ENCODE peak calls at places on chromosomes 5 and 9, in eight cellular contexts. One of them, this sample, is unnamed.

GRCh38 chr5:138610468-138611294 is 35.5 kb upstream of the HSPA9 start:
- DNase-seq in nephron progenitor cell: peak; percentile 41
- DNase-seq in HTR-8/SVneo: no peak
- DNase-seq in AG04449: no peak
- DNase-seq in fibroblast of mammary gland: peak; percentile 24
- DNase-seq in transverse colon: no peak
- DNase-seq in CD8-positive, alpha-beta memory T cell: no peak
- DNase-seq in mucosa of descending colon: no peak
- DNase-seq in this sample: peak; percentile 49

GRCh38 chr5:23318166-23318565 is 189.2 kb upstream of the PRDM9 start:
- DNase-seq in nephron progenitor cell: no peak
- DNase-seq in HTR-8/SVneo: no peak
- DNase-seq in AG04449: no peak
- DNase-seq in mucosa of descending colon: no peak
- DNase-seq in fibroblast of mammary gland: no peak
- DNase-seq in CD8-positive, alpha-beta memory T cell: no peak
- DNase-seq in transverse colon: no peak
- DNase-seq in this sample: no peak

GRCh38 chr5:73901455-73901854 is 275.5 kb downstream of the ARHGEF28 start:
- DNase-seq in CD8-positive, alpha-beta memory T cell: no peak
- DNase-seq in AG04449: no peak
- DNase-seq in nephron progenitor cell: no peak
- DNase-seq in HTR-8/SVneo: no peak
- DNase-seq in mucosa of descending colon: peak; percentile 31
- DNase-seq in transverse colon: peak; percentile 25
- DNase-seq in fibroblast of mammary gland: no peak
- DNase-seq in this sample: peak; percentile 21

GRCh38 chr9:89564257-89564878 is 40.4 kb upstream of the GADD45G start:
- DNase-seq in nephron progenitor cell: no peak
- DNase-seq in fibroblast of mammary gland: no peak
- DNase-seq in AG04449: no peak
- DNase-seq in transverse colon: no peak
- DNase-seq in CD8-positive, alpha-beta memory T cell: no peak
- DNase-seq in HTR-8/SVneo: peak; percentile 9
- DNase-seq in mucosa of descending colon: no peak
- DNase-seq in this sample: peak; percentile 64

GRCh38 chr9:27671591-27671990 is 98.3 kb upstream of the C9orf72 start:
- DNase-seq in fibroblast of mammary gland: no peak
- DNase-seq in mucosa of descending colon: no peak
- DNase-seq in transverse colon: no peak
- DNase-seq in CD8-positive, alpha-beta memory T cell: no peak
- DNase-seq in nephron progenitor cell: no peak
- DNase-seq in AG04449: no peak
- DNase-seq in HTR-8/SVneo: no peak
- DNase-seq in this sample: no peak

GRCh38 chr5:16668194-16668593 is 51.4 kb upstream of the RETREG1 start:
- DNase-seq in nephron progenitor cell: no peak
- DNase-seq in mucosa of descending colon: no peak
- DNase-seq in transverse colon: no peak
- DNase-seq in HTR-8/SVneo: no peak
- DNase-seq in CD8-positive, alpha-beta memory T cell: no peak
- DNase-seq in AG04449: no peak
- DNase-seq in fibroblast of mammary gland: no peak
- DNase-seq in this sample: no peak

GRCh38 chr9:130843049-130843908 is 8.2 kb downstream of the ABL1 start:
- DNase-seq in AG04449: no peak
- DNase-seq in HTR-8/SVneo: no peak
- DNase-seq in nephron progenitor cell: no peak
- DNase-seq in fibroblast of mammary gland: no peak
- DNase-seq in transverse colon: no peak
- DNase-seq in CD8-positive, alpha-beta memory T cell: no peak
- DNase-seq in mucosa of descending colon: no peak
- DNase-seq in this sample: no peak

GRCh38 chr9:101307041-101307440 is 77.8 kb downstream of the BAAT start:
- DNase-seq in HTR-8/SVneo: no peak
- DNase-seq in nephron progenitor cell: no peak
- DNase-seq in AG04449: no peak
- DNase-seq in transverse colon: no peak
- DNase-seq in fibroblast of mammary gland: no peak
- DNase-seq in CD8-positive, alpha-beta memory T cell: no peak
- DNase-seq in mucosa of descending colon: no peak
- DNase-seq in this sample: no peak

GRCh38 chr9:96394832-96395496 is 11.5 kb upstream of the SLC35D2 start:
- DNase-seq in AG04449: no peak
- DNase-seq in CD8-positive, alpha-beta memory T cell: no peak
- DNase-seq in HTR-8/SVneo: no peak
- DNase-seq in transverse colon: no peak
- DNase-seq in fibroblast of mammary gland: no peak
- DNase-seq in mucosa of descending colon: no peak
- DNase-seq in nephron progenitor cell: no peak
- DNase-seq in this sample: no peak

GRCh38 chr5:124675921-124676846 is 70.3 kb downstream of the ZNF608 start:
- DNase-seq in HTR-8/SVneo: no peak
- DNase-seq in mucosa of descending colon: no peak
- DNase-seq in CD8-positive, alpha-beta memory T cell: no peak
- DNase-seq in fibroblast of mammary gland: no peak
- DNase-seq in nephron progenitor cell: no peak
- DNase-seq in AG04449: no peak
- DNase-seq in transverse colon: no peak
- DNase-seq in this sample: no peak

GRCh38 chr5:93941897-93942296 is 200.5 kb upstream of the POU5F2 start:
- DNase-seq in nephron progenitor cell: no peak
- DNase-seq in transverse colon: no peak
- DNase-seq in HTR-8/SVneo: no peak
- DNase-seq in mucosa of descending colon: no peak
- DNase-seq in CD8-positive, alpha-beta memory T cell: no peak
- DNase-seq in fibroblast of mammary gland: no peak
- DNase-seq in AG04449: no peak
- DNase-seq in this sample: no peak